ENCODE peak calls at places on chromosomes 6 and 20, in ten cellular contexts. One of them, this sample, is unnamed.

GRCh38 chr6:156816505-156816904 is 39.3 kb downstream of the ARID1B start:
- DNase-seq in body of pancreas: peak; percentile 45
- DNase-seq in ascending aorta: no peak
- DNase-seq in WTC11: no peak
- DNase-seq in kidney: peak; percentile 78
- DNase-seq in cardiac fibroblast: peak; percentile 52
- DNase-seq in neural crest cell: no peak
- DNase-seq in AG04450: no peak
- DNase-seq in tibial artery: peak; percentile 47
- DNase-seq in astrocyte: no peak
- DNase-seq in this sample: no peak

GRCh38 chr20:24816907-24817306 is 132.2 kb upstream of the CST7 start:
- DNase-seq in body of pancreas: no peak
- DNase-seq in ascending aorta: no peak
- DNase-seq in WTC11: no peak
- DNase-seq in kidney: no peak
- DNase-seq in cardiac fibroblast: no peak
- DNase-seq in neural crest cell: no peak
- DNase-seq in AG04450: no peak
- DNase-seq in tibial artery: no peak
- DNase-seq in astrocyte: no peak
- DNase-seq in this sample: no peak

GRCh38 chr20:32534661-32535240 is 50.4 kb downstream of the NOL4L start:
- DNase-seq in body of pancreas: no peak
- DNase-seq in ascending aorta: no peak
- DNase-seq in WTC11: peak; percentile 36
- DNase-seq in kidney: no peak
- DNase-seq in cardiac fibroblast: no peak
- DNase-seq in neural crest cell: no peak
- DNase-seq in AG04450: no peak
- DNase-seq in tibial artery: no peak
- DNase-seq in astrocyte: no peak
- DNase-seq in this sample: no peak

GRCh38 chr6:34593741-34594140 is 37.6 kb upstream of the SPDEF start:
- DNase-seq in body of pancreas: no peak
- DNase-seq in ascending aorta: no peak
- DNase-seq in WTC11: no peak
- DNase-seq in kidney: no peak
- DNase-seq in cardiac fibroblast: no peak
- DNase-seq in neural crest cell: no peak
- DNase-seq in AG04450: no peak
- DNase-seq in tibial artery: no peak
- DNase-seq in astrocyte: no peak
- DNase-seq in this sample: no peak

GRCh38 chr6:122715725-122716124 is 63.8 kb upstream of the FABP7 start:
- DNase-seq in body of pancreas: no peak
- DNase-seq in ascending aorta: no peak
- DNase-seq in WTC11: no peak
- DNase-seq in kidney: no peak
- DNase-seq in cardiac fibroblast: peak; percentile 68
- DNase-seq in neural crest cell: no peak
- DNase-seq in AG04450: no peak
- DNase-seq in tibial artery: no peak
- DNase-seq in astrocyte: peak; percentile 60
- DNase-seq in this sample: no peak

GRCh38 chr6:136511397-136511796 is 38.8 kb downstream of the MAP7 start:
- DNase-seq in body of pancreas: no peak
- DNase-seq in ascending aorta: no peak
- DNase-seq in WTC11: no peak
- DNase-seq in kidney: no peak
- DNase-seq in cardiac fibroblast: no peak
- DNase-seq in neural crest cell: no peak
- DNase-seq in AG04450: no peak
- DNase-seq in tibial artery: no peak
- DNase-seq in astrocyte: no peak
- DNase-seq in this sample: no peak

GRCh38 chr6:136011475-136011874 is 160.0 kb downstream of the PDE7B start:
- DNase-seq in body of pancreas: no peak
- DNase-seq in ascending aorta: no peak
- DNase-seq in WTC11: no peak
- DNase-seq in kidney: no peak
- DNase-seq in cardiac fibroblast: peak; percentile 27
- DNase-seq in neural crest cell: no peak
- DNase-seq in AG04450: no peak
- DNase-seq in tibial artery: no peak
- DNase-seq in astrocyte: peak; percentile 61
- DNase-seq in this sample: no peak

GRCh38 chr6:150659046-150659763 is 59.5 kb downstream of the PLEKHG1 start:
- DNase-seq in body of pancreas: no peak
- DNase-seq in ascending aorta: no peak
- DNase-seq in WTC11: no peak
- DNase-seq in kidney: no peak
- DNase-seq in cardiac fibroblast: no peak
- DNase-seq in neural crest cell: no peak
- DNase-seq in AG04450: no peak
- DNase-seq in tibial artery: no peak
- DNase-seq in astrocyte: no peak
- DNase-seq in this sample: no peak

GRCh38 chr6:111591370-111591900 is 14.2 kb downstream of the TRAF3IP2 start:
- DNase-seq in body of pancreas: peak; percentile 69
- DNase-seq in ascending aorta: peak; percentile 95
- DNase-seq in WTC11: no peak
- DNase-seq in kidney: peak; percentile 88
- DNase-seq in cardiac fibroblast: peak; percentile 98
- DNase-seq in neural crest cell: no peak
- DNase-seq in AG04450: peak; percentile 98
- DNase-seq in tibial artery: peak; percentile 97
- DNase-seq in astrocyte: peak; percentile 98
- DNase-seq in this sample: no peak

GRCh38 chr20:63409834-63410435 is 48.8 kb upstream of the CHRNA4 start:
- DNase-seq in body of pancreas: no peak
- DNase-seq in ascending aorta: no peak
- DNase-seq in WTC11: peak; percentile 62
- DNase-seq in kidney: no peak
- DNase-seq in cardiac fibroblast: no peak
- DNase-seq in neural crest cell: no peak
- DNase-seq in AG04450: no peak
- DNase-seq in tibial artery: no peak
- DNase-seq in astrocyte: no peak
- DNase-seq in this sample: no peak

GRCh38 chr6:109840796-109841195 is 137.3 kb upstream of the GPR6 start:
- DNase-seq in body of pancreas: no peak
- DNase-seq in ascending aorta: no peak
- DNase-seq in WTC11: no peak
- DNase-seq in kidney: no peak
- DNase-seq in cardiac fibroblast: no peak
- DNase-seq in neural crest cell: no peak
- DNase-seq in AG04450: no peak
- DNase-seq in tibial artery: no peak
- DNase-seq in astrocyte: no peak
- DNase-seq in this sample: no peak

GRCh38 chr6:151481752-151482151 is 12.1 kb upstream of the CCDC170 start:
- DNase-seq in body of pancreas: no peak
- DNase-seq in ascending aorta: no peak
- DNase-seq in WTC11: no peak
- DNase-seq in kidney: no peak
- DNase-seq in cardiac fibroblast: peak; percentile 19
- DNase-seq in neural crest cell: no peak
- DNase-seq in AG04450: no peak
- DNase-seq in tibial artery: no peak
- DNase-seq in astrocyte: no peak
- DNase-seq in this sample: no peak

GRCh38 chr20:32581839-32582658 is 3.1 kb downstream of the NOL4L start:
- DNase-seq in body of pancreas: no peak
- DNase-seq in ascending aorta: no peak
- DNase-seq in WTC11: no peak
- DNase-seq in kidney: peak; percentile 67
- DNase-seq in cardiac fibroblast: no peak
- DNase-seq in neural crest cell: no peak
- DNase-seq in AG04450: no peak
- DNase-seq in tibial artery: no peak
- DNase-seq in astrocyte: no peak
- DNase-seq in this sample: no peak

GRCh38 chr6:63496388-63496804 is 75.9 kb upstream of the LOC128125822 start:
- DNase-seq in body of pancreas: no peak
- DNase-seq in ascending aorta: no peak
- DNase-seq in WTC11: no peak
- DNase-seq in kidney: no peak
- DNase-seq in cardiac fibroblast: no peak
- DNase-seq in neural crest cell: no peak
- DNase-seq in AG04450: no peak
- DNase-seq in tibial artery: no peak
- DNase-seq in astrocyte: no peak
- DNase-seq in this sample: no peak

GRCh38 chr20:56941101-56941686 is 312.1 kb downstream of the TFAP2C start:
- DNase-seq in body of pancreas: no peak
- DNase-seq in ascending aorta: no peak
- DNase-seq in WTC11: no peak
- DNase-seq in kidney: no peak
- DNase-seq in cardiac fibroblast: no peak
- DNase-seq in neural crest cell: no peak
- DNase-seq in AG04450: no peak
- DNase-seq in tibial artery: no peak
- DNase-seq in astrocyte: no peak
- DNase-seq in this sample: no peak

DNA sequence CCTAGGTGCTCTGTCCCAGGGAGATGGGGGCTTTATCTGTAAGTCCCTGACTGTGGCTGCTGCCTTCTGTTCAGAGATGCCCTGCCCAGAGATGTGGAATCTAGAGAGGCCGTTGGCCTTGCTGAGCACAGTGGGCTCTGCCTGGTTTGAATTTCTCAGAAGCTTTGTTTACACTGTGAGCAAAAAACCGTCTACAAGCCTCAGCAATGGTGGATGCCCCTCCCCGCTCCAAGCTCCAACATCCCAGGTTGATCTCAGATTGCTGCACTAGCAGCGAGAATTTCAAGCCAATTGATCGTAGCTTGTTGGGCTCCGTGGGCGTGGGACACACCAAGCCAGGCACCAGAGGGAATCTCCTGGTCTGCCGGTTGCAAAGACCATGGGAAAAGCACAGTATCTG is 16.3 kb upstream of the RPP40 start:
- DNase-seq in body of pancreas: no peak
- DNase-seq in ascending aorta: no peak
- DNase-seq in WTC11: no peak
- DNase-seq in kidney: no peak
- DNase-seq in cardiac fibroblast: no peak
- DNase-seq in neural crest cell: no peak
- DNase-seq in AG04450: no peak
- DNase-seq in tibial artery: no peak
- DNase-seq in astrocyte: no peak
- DNase-seq in this sample: no peak
- TF ChIP-seq CTCF in body of pancreas: no peak
- TF ChIP-seq CTCF in ascending aorta: no peak
- TF ChIP-seq CTCF in WTC11: no peak
- TF ChIP-seq CTCF in kidney: no peak
- TF ChIP-seq CTCF in cardiac fibroblast: no peak
- TF ChIP-seq CTCF in neural crest cell: no peak
- TF ChIP-seq CTCF in AG04450: no peak
- TF ChIP-seq CTCF in tibial artery: no peak
- TF ChIP-seq CTCF in astrocyte: no peak
- TF ChIP-seq CTCF in this sample: no peak

GRCh38 chr20:5833309-5833941 is 83.2 kb downstream of the SHLD1 start:
- DNase-seq in body of pancreas: no peak
- DNase-seq in ascending aorta: no peak
- DNase-seq in WTC11: no peak
- DNase-seq in kidney: no peak
- DNase-seq in cardiac fibroblast: no peak
- DNase-seq in neural crest cell: no peak
- DNase-seq in AG04450: no peak
- DNase-seq in tibial artery: no peak
- DNase-seq in astrocyte: no peak
- DNase-seq in this sample: no peak
- TF ChIP-seq CTCF in body of pancreas: no peak
- TF ChIP-seq CTCF in ascending aorta: no peak
- TF ChIP-seq CTCF in WTC11: no peak
- TF ChIP-seq CTCF in kidney: no peak
- TF ChIP-seq CTCF in cardiac fibroblast: no peak
- TF ChIP-seq CTCF in neural crest cell: no peak
- TF ChIP-seq CTCF in AG04450: no peak
- TF ChIP-seq CTCF in tibial artery: no peak
- TF ChIP-seq CTCF in astrocyte: no peak
- TF ChIP-seq CTCF in this sample: no peak

GRCh38 chr20:40811660-40812414 is 122.8 kb upstream of the MAFB start:
- DNase-seq in body of pancreas: no peak
- DNase-seq in ascending aorta: no peak
- DNase-seq in WTC11: no peak
- DNase-seq in kidney: no peak
- DNase-seq in cardiac fibroblast: no peak
- DNase-seq in neural crest cell: no peak
- DNase-seq in AG04450: no peak
- DNase-seq in tibial artery: no peak
- DNase-seq in astrocyte: no peak
- DNase-seq in this sample: no peak
- TF ChIP-seq CTCF in body of pancreas: no peak
- TF ChIP-seq CTCF in ascending aorta: no peak
- TF ChIP-seq CTCF in WTC11: no peak
- TF ChIP-seq CTCF in kidney: no peak
- TF ChIP-seq CTCF in cardiac fibroblast: no peak
- TF ChIP-seq CTCF in neural crest cell: no peak
- TF ChIP-seq CTCF in AG04450: no peak
- TF ChIP-seq CTCF in tibial artery: no peak
- TF ChIP-seq CTCF in astrocyte: no peak
- TF ChIP-seq CTCF in this sample: no peak

GRCh38 chr6:30542404-30542725 is 13.9 kb downstream of the GNL1 start:
- DNase-seq in body of pancreas: no peak
- DNase-seq in ascending aorta: no peak
- DNase-seq in WTC11: no peak
- DNase-seq in kidney: no peak
- DNase-seq in cardiac fibroblast: no peak
- DNase-seq in neural crest cell: no peak
- DNase-seq in AG04450: no peak
- DNase-seq in tibial artery: no peak
- DNase-seq in astrocyte: no peak
- DNase-seq in this sample: no peak

GRCh38 chr6:30544666-30545272 is 11.5 kb downstream of the GNL1 start:
- DNase-seq in body of pancreas: no peak
- DNase-seq in ascending aorta: peak; percentile 49
- DNase-seq in WTC11: no peak
- DNase-seq in kidney: no peak
- DNase-seq in cardiac fibroblast: peak; percentile 81
- DNase-seq in neural crest cell: no peak
- DNase-seq in AG04450: no peak
- DNase-seq in tibial artery: no peak
- DNase-seq in astrocyte: peak; percentile 56
- DNase-seq in this sample: no peak

GRCh38 chr6:30543824-30544223 is 12.5 kb downstream of the GNL1 start:
- DNase-seq in body of pancreas: no peak
- DNase-seq in ascending aorta: no peak
- DNase-seq in WTC11: no peak
- DNase-seq in kidney: no peak
- DNase-seq in cardiac fibroblast: no peak
- DNase-seq in neural crest cell: no peak
- DNase-seq in AG04450: no peak
- DNase-seq in tibial artery: no peak
- DNase-seq in astrocyte: no peak
- DNase-seq in this sample: no peak

GRCh38 chr6:30541515-30542403 is 14.5 kb downstream of the GNL1 start:
- DNase-seq in body of pancreas: peak; percentile 78
- DNase-seq in ascending aorta: peak; percentile 87
- DNase-seq in WTC11: peak; percentile 80
- DNase-seq in kidney: peak; percentile 83
- DNase-seq in cardiac fibroblast: peak; percentile 92
- DNase-seq in neural crest cell: peak; percentile 74
- DNase-seq in AG04450: peak; percentile 77
- DNase-seq in tibial artery: peak; percentile 65
- DNase-seq in astrocyte: peak; percentile 70
- DNase-seq in this sample: peak; percentile 77

GRCh38 chr6:30542915-30543314 is 13.4 kb downstream of the GNL1 start:
- DNase-seq in body of pancreas: no peak
- DNase-seq in ascending aorta: peak; percentile 45
- DNase-seq in WTC11: no peak
- DNase-seq in kidney: no peak
- DNase-seq in cardiac fibroblast: peak; percentile 28
- DNase-seq in neural crest cell: no peak
- DNase-seq in AG04450: no peak
- DNase-seq in tibial artery: no peak
- DNase-seq in astrocyte: no peak
- DNase-seq in this sample: no peak
- TF ChIP-seq CTCF in body of pancreas: no peak
- TF ChIP-seq CTCF in ascending aorta: no peak
- TF ChIP-seq CTCF in WTC11: no peak
- TF ChIP-seq CTCF in kidney: no peak
- TF ChIP-seq CTCF in cardiac fibroblast: no peak
- TF ChIP-seq CTCF in neural crest cell: no peak
- TF ChIP-seq CTCF in AG04450: peak; percentile 45
- TF ChIP-seq CTCF in tibial artery: no peak
- TF ChIP-seq CTCF in astrocyte: peak; percentile 27
- TF ChIP-seq CTCF in this sample: no peak